ENCODE peak calls at places on chromosomes 6 and 20, in nine cellular contexts. One of them, this sample, is unnamed.
A peak's percentile ranks its signal among the peaks of the same experiment; 100 is the strongest.

GRCh38 chr6:126530777-126531176 is 190.9 kb downstream of the CENPW start:
- DNase-seq in NCI-H187: no peak
- DNase-seq in SHP77: no peak
- DNase-seq in activated naive CD4-positive, alpha-beta T cell: no peak
- DNase-seq in AG08395: no peak
- DNase-seq in H9: no peak
- DNase-seq in naive B cell: no peak
- DNase-seq in uterus: no peak
- DNase-seq in activated T-helper 1 cell treated with Interleukin-2 at 50 U/mL for 16 hours: no peak
- DNase-seq in this sample: no peak

GRCh38 chr20:3911956-3912355 is 22.8 kb downstream of the PANK2 start:
- DNase-seq in NCI-H187: no peak
- DNase-seq in SHP77: peak; percentile 14
- DNase-seq in activated naive CD4-positive, alpha-beta T cell: no peak
- DNase-seq in AG08395: no peak
- DNase-seq in H9: no peak
- DNase-seq in naive B cell: no peak
- DNase-seq in uterus: no peak
- DNase-seq in activated T-helper 1 cell treated with Interleukin-2 at 50 U/mL for 16 hours: no peak
- DNase-seq in this sample: no peak

GRCh38 chr6:23089981-23090380 is 520.6 kb downstream of the HDGFL1 start:
- DNase-seq in NCI-H187: no peak
- DNase-seq in SHP77: no peak
- DNase-seq in activated naive CD4-positive, alpha-beta T cell: no peak
- DNase-seq in AG08395: no peak
- DNase-seq in H9: no peak
- DNase-seq in naive B cell: no peak
- DNase-seq in uterus: no peak
- DNase-seq in activated T-helper 1 cell treated with Interleukin-2 at 50 U/mL for 16 hours: no peak
- DNase-seq in this sample: no peak

GRCh38 chr6:14625173-14625895 is 507.8 kb downstream of the CD83 start:
- DNase-seq in NCI-H187: no peak
- DNase-seq in SHP77: no peak
- DNase-seq in activated naive CD4-positive, alpha-beta T cell: no peak
- DNase-seq in AG08395: no peak
- DNase-seq in H9: no peak
- DNase-seq in naive B cell: no peak
- DNase-seq in uterus: no peak
- DNase-seq in activated T-helper 1 cell treated with Interleukin-2 at 50 U/mL for 16 hours: no peak
- DNase-seq in this sample: no peak

GRCh38 chr6:1042583-1043457 is 269.1 kb upstream of the FOXQ1 start:
- DNase-seq in NCI-H187: no peak
- DNase-seq in SHP77: no peak
- DNase-seq in activated naive CD4-positive, alpha-beta T cell: no peak
- DNase-seq in AG08395: no peak
- DNase-seq in H9: no peak
- DNase-seq in naive B cell: no peak
- DNase-seq in uterus: no peak
- DNase-seq in activated T-helper 1 cell treated with Interleukin-2 at 50 U/mL for 16 hours: no peak
- DNase-seq in this sample: no peak

GRCh38 chr6:156449128-156449527 is 328.1 kb upstream of the ARID1B start:
- DNase-seq in NCI-H187: no peak
- DNase-seq in SHP77: no peak
- DNase-seq in activated naive CD4-positive, alpha-beta T cell: no peak
- DNase-seq in AG08395: no peak
- DNase-seq in H9: no peak
- DNase-seq in naive B cell: no peak
- DNase-seq in uterus: no peak
- DNase-seq in activated T-helper 1 cell treated with Interleukin-2 at 50 U/mL for 16 hours: no peak
- DNase-seq in this sample: no peak

GRCh38 chr6:100657678-100658330 is 193.1 kb upstream of the SIM1 start:
- DNase-seq in NCI-H187: no peak
- DNase-seq in SHP77: peak; percentile 51
- DNase-seq in activated naive CD4-positive, alpha-beta T cell: no peak
- DNase-seq in AG08395: peak; percentile 3
- DNase-seq in H9: no peak
- DNase-seq in naive B cell: no peak
- DNase-seq in uterus: no peak
- DNase-seq in activated T-helper 1 cell treated with Interleukin-2 at 50 U/mL for 16 hours: no peak
- DNase-seq in this sample: no peak

GRCh38 chr20:51955756-51956155 is 153.4 kb upstream of the SALL4 start:
- DNase-seq in NCI-H187: no peak
- DNase-seq in SHP77: no peak
- DNase-seq in activated naive CD4-positive, alpha-beta T cell: no peak
- DNase-seq in AG08395: no peak
- DNase-seq in H9: no peak
- DNase-seq in naive B cell: no peak
- DNase-seq in uterus: no peak
- DNase-seq in activated T-helper 1 cell treated with Interleukin-2 at 50 U/mL for 16 hours: no peak
- DNase-seq in this sample: no peak

GRCh38 chr6:92848901-92849300 is 570.5 kb downstream of the EPHA7 start:
- DNase-seq in NCI-H187: no peak
- DNase-seq in SHP77: no peak
- DNase-seq in activated naive CD4-positive, alpha-beta T cell: no peak
- DNase-seq in AG08395: no peak
- DNase-seq in H9: no peak
- DNase-seq in naive B cell: no peak
- DNase-seq in uterus: no peak
- DNase-seq in activated T-helper 1 cell treated with Interleukin-2 at 50 U/mL for 16 hours: no peak
- DNase-seq in this sample: no peak

GRCh38 chr6:38136547-38136946 is 317.0 kb downstream of the ZFAND3 start:
- DNase-seq in NCI-H187: no peak
- DNase-seq in SHP77: no peak
- DNase-seq in activated naive CD4-positive, alpha-beta T cell: no peak
- DNase-seq in AG08395: no peak
- DNase-seq in H9: no peak
- DNase-seq in naive B cell: no peak
- DNase-seq in uterus: no peak
- DNase-seq in activated T-helper 1 cell treated with Interleukin-2 at 50 U/mL for 16 hours: no peak
- DNase-seq in this sample: no peak

GRCh38 chr6:158357570-158358216 is 45.4 kb downstream of the TULP4 start:
- DNase-seq in NCI-H187: no peak
- DNase-seq in SHP77: no peak
- DNase-seq in activated naive CD4-positive, alpha-beta T cell: no peak
- DNase-seq in AG08395: no peak
- DNase-seq in H9: no peak
- DNase-seq in naive B cell: no peak
- DNase-seq in uterus: no peak
- DNase-seq in activated T-helper 1 cell treated with Interleukin-2 at 50 U/mL for 16 hours: no peak
- DNase-seq in this sample: no peak

GRCh38 chr20:10228330-10228729 is 9.7 kb downstream of the SNAP25 start:
- DNase-seq in NCI-H187: peak; percentile 91
- DNase-seq in SHP77: peak; percentile 47
- DNase-seq in activated naive CD4-positive, alpha-beta T cell: no peak
- DNase-seq in AG08395: no peak
- DNase-seq in H9: no peak
- DNase-seq in naive B cell: no peak
- DNase-seq in uterus: no peak
- DNase-seq in activated T-helper 1 cell treated with Interleukin-2 at 50 U/mL for 16 hours: no peak
- DNase-seq in this sample: no peak

GRCh38 chr6:14467591-14467990 is 350.0 kb downstream of the CD83 start:
- DNase-seq in NCI-H187: no peak
- DNase-seq in SHP77: no peak
- DNase-seq in activated naive CD4-positive, alpha-beta T cell: no peak
- DNase-seq in AG08395: peak; percentile 65
- DNase-seq in H9: no peak
- DNase-seq in naive B cell: no peak
- DNase-seq in uterus: no peak
- DNase-seq in activated T-helper 1 cell treated with Interleukin-2 at 50 U/mL for 16 hours: no peak
- DNase-seq in this sample: peak; percentile 24

GRCh38 chr6:157625764-157626163 is 197.3 kb upstream of the SNX9 start:
- DNase-seq in NCI-H187: no peak
- DNase-seq in SHP77: no peak
- DNase-seq in activated naive CD4-positive, alpha-beta T cell: no peak
- DNase-seq in AG08395: peak; percentile 33
- DNase-seq in H9: no peak
- DNase-seq in naive B cell: no peak
- DNase-seq in uterus: peak; percentile 79
- DNase-seq in activated T-helper 1 cell treated with Interleukin-2 at 50 U/mL for 16 hours: no peak
- DNase-seq in this sample: peak; percentile 34

GRCh38 chr6:45086685-45087084 is 241.4 kb upstream of the RUNX2 start:
- DNase-seq in NCI-H187: no peak
- DNase-seq in SHP77: no peak
- DNase-seq in activated naive CD4-positive, alpha-beta T cell: no peak
- DNase-seq in AG08395: no peak
- DNase-seq in H9: no peak
- DNase-seq in naive B cell: no peak
- DNase-seq in uterus: no peak
- DNase-seq in activated T-helper 1 cell treated with Interleukin-2 at 50 U/mL for 16 hours: no peak
- DNase-seq in this sample: no peak

GRCh38 chr6:148272084-148272483 is 70.6 kb upstream of the SASH1 start:
- DNase-seq in NCI-H187: no peak
- DNase-seq in SHP77: no peak
- DNase-seq in activated naive CD4-positive, alpha-beta T cell: no peak
- DNase-seq in AG08395: peak; percentile 86
- DNase-seq in H9: no peak
- DNase-seq in naive B cell: no peak
- DNase-seq in uterus: no peak
- DNase-seq in activated T-helper 1 cell treated with Interleukin-2 at 50 U/mL for 16 hours: no peak
- DNase-seq in this sample: peak; percentile 81

GRCh38 chr20:47927944-47928343 is 142.7 kb upstream of the SULF2 start:
- DNase-seq in NCI-H187: no peak
- DNase-seq in SHP77: no peak
- DNase-seq in activated naive CD4-positive, alpha-beta T cell: no peak
- DNase-seq in AG08395: no peak
- DNase-seq in H9: no peak
- DNase-seq in naive B cell: no peak
- DNase-seq in uterus: no peak
- DNase-seq in activated T-helper 1 cell treated with Interleukin-2 at 50 U/mL for 16 hours: no peak
- DNase-seq in this sample: no peak

GRCh38 chr6:33072508-33073100 is 845 bp downstream of the HLA-DPA1 start:
- DNase-seq in NCI-H187: no peak
- DNase-seq in SHP77: no peak
- DNase-seq in activated naive CD4-positive, alpha-beta T cell: no peak
- DNase-seq in AG08395: no peak
- DNase-seq in H9: no peak
- DNase-seq in naive B cell: no peak
- DNase-seq in uterus: no peak
- DNase-seq in activated T-helper 1 cell treated with Interleukin-2 at 50 U/mL for 16 hours: no peak
- DNase-seq in this sample: no peak